ENCODE peak calls at places on chromosomes 5 and 9, in five cellular contexts. G, N, V, Z and O are unnamed samples.
A peak's percentile ranks its signal among the peaks of the same experiment; 100 is the strongest.

GRCh38 chr5:87347272-87347671 is 65.5 kb downstream of the CCNH start:
- DNase-seq in G (no peak), N (no peak), V (no peak), Z (no peak), O (peak; percentile 33)

GRCh38 chr5:143922718-143923117 is 110.8 kb downstream of the HMHB1 start:
- DNase-seq in G (no peak), N (peak; percentile 38), V (no peak), Z (no peak), O (peak; percentile 65)

GRCh38 chr5:121634946-121635345 is 216.7 kb upstream of the FTMT start:
- DNase-seq in G (no peak), N (no peak), V (no peak), Z (no peak), O (no peak)

GRCh38 chr9:127494304-127494702 is 43.0 kb downstream of the LRSAM1 start:
- DNase-seq in G (no peak), N (no peak), V (no peak), Z (no peak), O (no peak)

GRCh38 chr5:125137535-125137934 is 391.1 kb upstream of the ZNF608 start:
- DNase-seq in G (peak; percentile 1), N (peak; percentile 6), V (no peak), Z (no peak), O (no peak)

GRCh38 chr5:130045334-130045733 is 141.1 kb downstream of the CHSY3 start:
- DNase-seq in G (no peak), N (no peak), V (no peak), Z (no peak), O (no peak)

GRCh38 chr5:159430361-159431018 is 100.2 kb upstream of the IL12B start:
- DNase-seq in G (no peak), N (no peak), V (no peak), Z (no peak), O (no peak)

GRCh38 chr9:86077286-86077685 is 22.1 kb downstream of the GOLM1 start:
- DNase-seq in G (no peak), N (no peak), V (no peak), Z (no peak), O (no peak)

GRCh38 chr9:123360161-123361085 is 4.4 kb downstream of the CRB2 start:
- DNase-seq in G (peak; percentile 90), N (peak; percentile 56), V (no peak), Z (peak; percentile 99), O (no peak)

GRCh38 chr5:159022178-159022556 is 77.5 kb downstream of the EBF1 start:
- DNase-seq in G (no peak), N (no peak), V (no peak), Z (no peak), O (peak; percentile 86)

GRCh38 chr9:17159469-17159868 is 24.6 kb downstream of the CNTLN start:
- DNase-seq in G (no peak), N (no peak), V (no peak), Z (no peak), O (no peak)

GRCh38 chr9:136395345-136396218 is 4.4 kb downstream of the SNAPC4 start:
- DNase-seq in G (no peak), N (no peak), V (no peak), Z (no peak), O (no peak)

GRCh38 chr5:69295088-69295754 is 37.4 kb downstream of the CCDC125 start:
- DNase-seq in G (no peak), N (no peak), V (no peak), Z (peak; percentile 12), O (peak; percentile 76)

GRCh38 chr9:111482656-111483418 is 1.3 kb downstream of the ECPAS start:
- DNase-seq in G (peak; percentile 57), N (peak; percentile 73), V (no peak), Z (peak; percentile 89), O (peak; percentile 55)

GRCh38 chr5:77133061-77133758 is 46.1 kb upstream of the ZBED3 start:
- DNase-seq in G (peak; percentile 45), N (peak; percentile 82), V (no peak), Z (no peak), O (peak; percentile 97)

GRCh38 chr9:37503736-37504135 is 18.0 kb downstream of the POLR1E start:
- DNase-seq in G (no peak), N (no peak), V (no peak), Z (no peak), O (peak; percentile 16)

GRCh38 chr5:38404236-38404635 is 145.9 kb downstream of the EGFLAM start:
- DNase-seq in G (no peak), N (no peak), V (no peak), Z (no peak), O (no peak)

GRCh38 chr9:119088002-119088401 is 281.2 kb downstream of the BRINP1 start:
- DNase-seq in G (no peak), N (no peak), V (no peak), Z (no peak), O (no peak)

GRCh38 chr9:29440449-29440848 is 1867.2 kb upstream of the C9orf72 start:
- DNase-seq in G (no peak), N (no peak), V (no peak), Z (no peak), O (no peak)

GRCh38 chr9:4306788-4307144 is 6.9 kb upstream of the GLIS3 start:
- DNase-seq in G (no peak), N (no peak), V (no peak), Z (no peak), O (no peak)

GRCh38 chr5:67037171-67037570 is 159.4 kb downstream of the CD180 start:
- DNase-seq in G (no peak), N (no peak), V (no peak), Z (no peak), O (peak; percentile 27)

GRCh38 chr5:8857051-8857450 is 688.8 kb downstream of the SEMA5A start:
- DNase-seq in G (no peak), N (no peak), V (no peak), Z (no peak), O (peak; percentile 16)

GRCh38 chr5:109533847-109534272 is 124.1 kb upstream of the PJA2 start:
- DNase-seq in G (no peak), N (no peak), V (no peak), Z (no peak), O (no peak)

GRCh38 chr5:114789773-114790402 is 379.8 kb downstream of the TRIM36 start:
- DNase-seq in G (peak; percentile 8), N (peak; percentile 45), V (no peak), Z (peak; percentile 2), O (no peak)

GRCh38 chr9:101093620-101094019 is 65.1 kb downstream of the PLPPR1 start:
- DNase-seq in G (peak; percentile 16), N (peak; percentile 22), V (no peak), Z (no peak), O (no peak)

GRCh38 chr5:1652873-1653707 is 129.3 kb upstream of the LPCAT1 start:
- DNase-seq in G (no peak), N (no peak), V (no peak), Z (no peak), O (no peak)

GRCh38 chr5:179699640-179700298 is 1.0 kb downstream of the CANX start:
- DNase-seq in G (peak; percentile 57), N (peak; percentile 29), V (no peak), Z (peak; percentile 60), O (peak; percentile 36)

GRCh38 chr5:116626272-116626723 is 51.7 kb upstream of the SEMA6A start:
- DNase-seq in G (no peak), N (no peak), V (no peak), Z (peak; percentile 1), O (peak; percentile 22)

DNA sequence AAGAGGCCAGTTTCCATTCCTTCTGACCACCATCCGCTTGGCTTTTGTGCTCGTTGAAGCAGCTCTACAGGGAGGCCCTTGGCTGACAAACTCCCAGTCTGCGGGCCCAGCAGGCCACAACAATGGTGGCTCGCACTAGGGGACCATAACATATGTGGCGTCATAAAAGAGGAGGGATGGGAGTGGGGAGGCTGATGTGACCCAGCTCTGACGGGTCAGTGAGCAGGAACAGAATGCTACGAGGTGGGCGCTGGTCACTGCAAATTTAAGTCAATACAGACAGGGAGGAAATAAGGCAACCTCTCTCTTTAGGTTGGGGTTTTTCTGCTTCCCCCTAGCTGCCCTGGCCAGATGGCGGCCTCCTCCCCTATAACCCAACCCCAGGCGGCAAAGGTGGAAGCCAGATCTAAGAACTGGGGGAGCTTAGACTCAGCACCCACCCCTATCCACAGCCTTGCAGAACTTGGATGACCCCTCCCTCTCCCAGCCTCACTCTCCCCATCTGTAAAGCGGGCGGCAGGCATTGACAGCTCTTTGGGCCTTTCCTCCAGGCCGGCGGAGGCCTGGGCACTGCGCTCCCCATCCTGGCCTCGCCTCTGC is 778 bp downstream of the FRRS1L start:
- DNase-seq in G (no peak), N (no peak), V (no peak), Z (no peak), O (no peak)
- H3K4me2 ChIP-seq in G (no peak overlapping the region), N (peak overlapping the region; percentile 69), V (no peak overlapping the region), Z (no peak overlapping the region), O (no peak overlapping the region)

GRCh38 chr5:149636861-149637246 is 55.6 kb downstream of the ARHGEF37 start:
- DNase-seq in G (peak; percentile 63), N (peak; percentile 70), V (no peak), Z (peak; percentile 55), O (peak; percentile 62)
- TF ChIP-seq BHLHE40 in G (no peak), N (no peak), V (no peak), Z (no peak), O (no peak)

DNA sequence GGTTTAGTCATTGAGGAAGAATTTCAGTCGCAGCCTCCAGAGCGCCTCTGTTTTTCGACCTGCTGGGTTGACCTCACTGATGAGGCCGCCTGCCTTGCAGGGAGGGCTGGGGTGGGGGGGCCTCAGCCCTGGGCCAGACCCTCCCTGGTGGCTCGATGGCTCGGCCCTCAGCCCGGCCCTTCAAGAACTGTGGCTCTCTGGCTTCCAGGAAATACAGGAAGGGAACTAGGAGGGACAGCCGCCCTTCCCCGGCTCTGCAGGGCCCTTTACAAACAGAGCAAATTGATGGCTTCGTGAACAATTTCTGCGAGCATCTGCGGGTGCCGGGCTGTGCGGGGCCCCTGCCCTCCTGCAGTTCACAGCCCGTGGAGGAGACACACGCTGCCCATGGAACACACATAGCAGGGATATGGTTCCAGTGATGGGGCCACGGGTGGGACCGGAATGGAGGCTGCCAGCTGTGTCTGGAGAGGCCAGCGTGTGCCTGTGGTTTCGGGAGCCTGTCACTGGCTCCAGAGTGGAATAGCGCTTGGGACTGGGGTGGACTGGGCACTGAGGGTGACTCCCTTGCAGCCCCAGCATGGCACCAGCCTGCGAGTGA is 39.6 kb downstream of the COL5A1 start:
- DNase-seq in G (no peak), N (no peak), V (no peak), Z (no peak), O (peak; percentile 44)
- H3K4me2 ChIP-seq in G (no peak overlapping the region), N (peak overlapping the region; percentile 3), V (no peak overlapping the region), Z (no peak overlapping the region), O (peak overlapping the region; percentile 26)

GRCh38 chr5:141835928-141836667 is 42.1 kb downstream of the PCDH1 start:
- DNase-seq in G (no peak), N (no peak), V (no peak), Z (no peak), O (peak; percentile 53)
- TF ChIP-seq BHLHE40 in G (no peak), N (no peak), V (no peak), Z (no peak), O (no peak)

DNA sequence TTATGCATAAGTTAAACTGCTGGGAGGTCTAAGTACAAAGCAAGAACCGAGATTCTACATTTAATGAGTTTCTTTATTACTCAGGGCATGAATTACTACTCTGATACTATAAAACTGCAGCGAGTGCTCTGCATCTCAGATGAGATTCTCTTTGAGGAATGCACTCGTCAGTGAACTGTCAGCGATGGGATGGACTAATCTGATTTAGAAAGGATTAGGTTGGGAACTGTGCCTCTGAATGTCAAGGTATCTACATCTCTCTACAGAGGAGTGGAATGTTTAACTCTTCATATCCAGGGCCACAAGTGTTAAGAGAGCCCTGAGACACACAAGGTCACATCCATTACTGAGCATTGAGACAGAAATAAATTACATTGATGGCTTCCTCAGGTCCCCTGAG is 270.2 kb upstream of the TLE4 start:
- DNase-seq in G (no peak), N (no peak), V (no peak), Z (no peak), O (no peak)
- H3K4me2 ChIP-seq in G (no peak overlapping the region), N (no peak overlapping the region), V (no peak overlapping the region), Z (no peak overlapping the region), O (no peak overlapping the region)